ENCODE peak calls at places on chromosomes 5 and 9, in nine cellular contexts. E is foreskin keratinocyte; X is memory B cell; S is GDM1; V is naive thymus-derived CD8-positive, alpha-beta T cell; K is IMR-90; T is fibroblast of mammary gland; B is tibial nerve; L is NCI-H1092 treated with DMSO at 0.1 percent for 48 hours. A is an unnamed sample.

GRCh38 chr9:96109718-96110351 is 192.1 kb downstream of the HSD17B3 start:
- DNase-seq in T (peak), X (no peak), L (no peak), E (no peak), B (no peak), K (peak), S (no peak), V (no peak), A (no peak)

GRCh38 chr5:83503662-83504061 is 32.1 kb downstream of the VCAN start:
- DNase-seq in X (no peak), B (no peak), K (peak), S (no peak), V (no peak), E (no peak), L (no peak), T (peak), A (no peak)

GRCh38 chr9:10571699-10572098 is 41.1 kb downstream of the PTPRD start:
- DNase-seq in K (no peak), E (no peak), T (no peak), V (no peak), B (no peak), L (no peak), S (no peak), X (no peak), A (no peak)

GRCh38 chr5:172740483-172741205 is 30.4 kb downstream of the DUSP1 start:
- DNase-seq in E (peak), V (no peak), L (no peak), S (no peak), K (peak), B (no peak), X (no peak), T (peak), A (no peak)

GRCh38 chr5:963673-964531 is 44.7 kb upstream of the NKD2 start:
- DNase-seq in E (no peak), B (no peak), S (no peak), V (peak), X (no peak), L (no peak), T (peak), K (peak), A (no peak)

GRCh38 chr5:154757647-154758406 is 2.6 kb downstream of the LARP1 start:
- DNase-seq in V (peak), B (no peak), E (no peak), S (no peak), K (peak), T (peak), X (peak), L (no peak), A (peak)

GRCh38 chr5:90994796-90995195 is 388.3 kb downstream of the ARRDC3 start:
- DNase-seq in T (no peak), L (no peak), S (no peak), B (no peak), X (no peak), E (peak), V (no peak), K (no peak), A (no peak)

GRCh38 chr5:170200876-170201275 is 31.9 kb upstream of the C5orf58 start:
- DNase-seq in S (no peak), L (no peak), K (no peak), E (no peak), X (no peak), V (no peak), B (no peak), T (no peak), A (no peak)

GRCh38 chr5:122102825-122103224 is 24.8 kb upstream of the LOX start:
- DNase-seq in S (no peak), X (no peak), K (peak), B (no peak), L (no peak), V (no peak), T (peak), E (no peak), A (no peak)

GRCh38 chr5:150138551-150139265 is 16.9 kb downstream of the PDGFRB start:
- DNase-seq in S (no peak), K (peak), V (no peak), L (no peak), X (no peak), B (peak), T (peak), E (no peak), A (no peak)

GRCh38 chr5:38613992-38614836 is 57.8 kb upstream of the LIFR start:
- DNase-seq in L (no peak), K (no peak), V (no peak), B (no peak), X (no peak), S (no peak), E (peak), T (no peak), A (no peak)

GRCh38 chr5:83589786-83590185 is 118.2 kb downstream of the VCAN start:
- DNase-seq in V (no peak), S (no peak), B (no peak), T (no peak), X (no peak), E (peak), K (no peak), L (peak), A (no peak)

GRCh38 chr9:35746583-35746982 is 2.4 kb downstream of the GBA2 start:
- DNase-seq in S (no peak), L (no peak), T (no peak), K (no peak), X (no peak), B (no peak), E (no peak), V (no peak), A (no peak)

GRCh38 chr5:134143964-134144941 is 29.8 kb downstream of the TCF7 start:
- DNase-seq in K (no peak), X (no peak), V (no peak), B (no peak), L (no peak), S (no peak), T (no peak), E (no peak), A (no peak)

GRCh38 chr9:96418920-96419690 is 935 bp upstream of the ZNF367 start:
- DNase-seq in S (peak), E (peak), X (peak), L (peak), K (peak), V (peak), T (peak), B (peak), A (peak)

GRCh38 chr5:150544606-150545219 is 36.8 kb downstream of the NDST1 start:
- DNase-seq in T (peak), V (peak), S (peak), B (peak), E (no peak), L (peak), X (peak), K (peak), A (peak)